ENCODE peak calls at places on chromosome 9, in four cellular contexts. F is immature natural killer cell, Z is WTC11, Y is iPS-NIHi11. L is an unnamed sample.

GRCh38 chr9:94971378-94972131 is 245.1 kb downstream of the AOPEP start:
- DNase-seq in Z (no peak), Y (no peak), F (no peak), L (no peak)

GRCh38 chr9:35470894-35471293 is 19.0 kb upstream of the RUSC2 start:
- DNase-seq in F (no peak), Y (no peak), Z (no peak), L (no peak)

GRCh38 chr9:128081052-128081451 is 13.0 kb downstream of the SLC25A25 start:
- DNase-seq in Z (no peak), Y (no peak), F (no peak), L (no peak)

GRCh38 chr9:16243798-16244197 is 626.7 kb downstream of the BNC2 start:
- DNase-seq in Y (peak), F (no peak), Z (no peak), L (no peak)

GRCh38 chr9:81028504-81028903 is 660.8 kb downstream of the TLE1 start:
- DNase-seq in Y (peak), Z (no peak), F (no peak), L (no peak)

GRCh38 chr9:114046237-114046755 is 31.8 kb downstream of the AMBP start:
- DNase-seq in Y (no peak), F (no peak), Z (no peak), L (no peak)

GRCh38 chr9:97923529-97924108 is 1.3 kb upstream of the TRMO start:
- DNase-seq in Y (peak), Z (peak), F (peak), L (peak)

GRCh38 chr9:98256632-98257218 is 1.3 kb upstream of the TBC1D2 start:
- DNase-seq in F (peak), Z (no peak), Y (no peak), L (no peak)

GRCh38 chr9:118782790-118783463 is 586.3 kb downstream of the BRINP1 start:
- DNase-seq in Z (no peak), Y (no peak), F (no peak), L (no peak)

GRCh38 chr9:8053501-8053900 is 253.9 kb upstream of the DMAC1 start:
- DNase-seq in Y (no peak), F (no peak), Z (no peak), L (no peak)